ENCODE peak calls at places on chromosomes 11 and 22, in nine cellular contexts. N, P, Z, I, C, L, V, D and A are unnamed samples.

GRCh38 chr22:33438273-33438672 is 380.1 kb upstream of the SYN3 start:
- DNase-seq in I (no peak), D (peak; percentile 2), Z (no peak), P (no peak), L (no peak), V (no peak), C (no peak), N (no peak), A (peak; percentile 81)

GRCh38 chr22:24460418-24461089 is 33.2 kb downstream of the ADORA2A start:
- DNase-seq in N (peak; percentile 28), C (no peak), P (no peak), D (no peak), V (no peak), L (no peak), Z (no peak), I (no peak), A (no peak)

GRCh38 chr11:65967329-65967934 is 5.9 kb downstream of the SART1 start:
- DNase-seq in D (no peak), I (no peak), P (no peak), L (no peak), Z (no peak), C (no peak), V (no peak), N (no peak), A (no peak)

GRCh38 chr11:104095791-104096190 is 59.4 kb downstream of the DDI1 start:
- DNase-seq in C (no peak), Z (no peak), P (no peak), N (no peak), I (no peak), V (no peak), D (no peak), L (no peak), A (no peak)

GRCh38 chr11:31529701-31530100 is 20.1 kb downstream of the ELP4 start:
- DNase-seq in V (no peak), N (no peak), L (no peak), Z (no peak), P (no peak), D (no peak), I (no peak), C (no peak), A (no peak)

GRCh38 chr22:36455571-36456458 is 25.6 kb downstream of the TXN2 start:
- DNase-seq in P (no peak), I (no peak), L (no peak), Z (no peak), D (peak; percentile 41), C (no peak), N (no peak), V (no peak), A (peak; percentile 38)

GRCh38 chr22:31337178-31337577 is 9.0 kb downstream of the PATZ1 start:
- DNase-seq in C (no peak), V (no peak), I (no peak), P (no peak), N (no peak), L (no peak), Z (no peak), D (no peak), A (no peak)

GRCh38 chr11:2439820-2440219 is 4.5 kb downstream of the TRPM5 start:
- DNase-seq in D (no peak), P (no peak), L (no peak), Z (no peak), N (no peak), V (no peak), C (no peak), I (no peak), A (no peak)

GRCh38 chr11:134126197-134126822 is 57.4 kb downstream of the JAM3 start:
- DNase-seq in P (no peak), N (no peak), Z (no peak), D (no peak), V (no peak), C (no peak), I (no peak), L (peak; percentile 60), A (no peak)

GRCh38 chr11:69640260-69640994 is 529 bp upstream of the CCND1 start:
- DNase-seq in L (no peak), P (no peak), Z (no peak), V (no peak), D (no peak), N (no peak), C (no peak), I (peak; percentile 44), A (no peak)

GRCh38 chr11:77791301-77791700 is 29.2 kb downstream of the RSF1 start:
- DNase-seq in L (no peak), V (no peak), C (no peak), Z (no peak), D (no peak), N (no peak), P (no peak), I (no peak), A (no peak)

GRCh38 chr22:28034760-28035401 is 115.8 kb upstream of the PITPNB start:
- DNase-seq in C (no peak), L (peak; percentile 33), I (peak; percentile 84), P (no peak), D (peak; percentile 65), Z (no peak), N (no peak), V (peak; percentile 99), A (peak; percentile 37)

GRCh38 chr11:33779849-33780528 is 5.7 kb upstream of the FBXO3 start:
- DNase-seq in D (no peak), L (no peak), Z (no peak), V (no peak), C (no peak), I (no peak), N (peak; percentile 11), P (no peak), A (no peak)

GRCh38 chr11:2793781-2794418 is 91.7 kb downstream of the CDKN1C start:
- DNase-seq in Z (no peak), C (no peak), N (no peak), L (no peak), V (no peak), P (no peak), I (peak; percentile 3), D (no peak), A (no peak)

GRCh38 chr11:28822596-28822995 is 714.4 kb downstream of the METTL15 start:
- DNase-seq in C (no peak), I (no peak), L (no peak), N (no peak), D (no peak), Z (no peak), P (no peak), V (no peak), A (no peak)

GRCh38 chr11:73325036-73325981 is 17.2 kb downstream of the ARHGEF17 start:
- DNase-seq in P (no peak), L (no peak), Z (no peak), C (no peak), N (peak; percentile 66), V (no peak), D (no peak), I (peak; percentile 47), A (no peak)

GRCh38 chr11:69374110-69374981 is 80.4 kb downstream of the MYEOV start:
- DNase-seq in N (no peak), D (no peak), P (no peak), Z (no peak), C (no peak), V (no peak), I (peak; percentile 12), L (no peak), A (no peak)

GRCh38 chr22:50009251-50009650 is 3.3 kb downstream of the IL17REL start:
- DNase-seq in D (no peak), I (no peak), Z (no peak), L (no peak), C (no peak), P (no peak), V (no peak), N (no peak), A (no peak)

GRCh38 chr11:70466154-70466553 is 67.8 kb downstream of the CTTN start:
- DNase-seq in N (no peak), P (no peak), L (no peak), D (no peak), Z (no peak), V (no peak), C (no peak), I (no peak), A (no peak)

GRCh38 chr11:105265859-105266258 is 126.3 kb upstream of the CARD18 start:
- DNase-seq in L (no peak), I (no peak), C (no peak), D (no peak), Z (no peak), P (no peak), V (no peak), N (no peak), A (no peak)

GRCh38 chr11:113871331-113871730 is 4.0 kb downstream of the USP28 start:
- DNase-seq in C (no peak), V (no peak), D (no peak), I (no peak), P (no peak), Z (no peak), N (no peak), L (no peak), A (no peak)

GRCh38 chr11:5369793-5370192 is 13.8 kb upstream of the OR51M1 start:
- DNase-seq in N (no peak), Z (no peak), P (no peak), V (no peak), C (no peak), L (no peak), D (no peak), I (no peak), A (peak; percentile 63)

GRCh38 chr11:75554258-75555022 is 7.6 kb upstream of the SERPINH1 start:
- DNase-seq in Z (no peak), I (peak; percentile 94), N (peak; percentile 73), V (peak; percentile 33), L (peak; percentile 96), D (no peak), C (no peak), P (no peak), A (peak; percentile 27)

GRCh38 chr22:30201970-30202369 is 44.6 kb downstream of the LIF start:
- DNase-seq in Z (no peak), C (no peak), V (no peak), N (no peak), D (no peak), I (no peak), L (no peak), P (no peak), A (no peak)

GRCh38 chr11:70139785-70140410 is 61.8 kb downstream of the ANO1 start:
- DNase-seq in Z (no peak), I (no peak), P (no peak), D (no peak), N (no peak), L (no peak), V (no peak), C (no peak), A (no peak)

GRCh38 chr11:46363455-46363920 is 16.2 kb downstream of the DGKZ start:
- DNase-seq in P (no peak), V (no peak), L (peak; percentile 78), Z (no peak), D (peak; percentile 79), C (no peak), N (no peak), I (peak; percentile 72), A (no peak)

GRCh38 chr11:131370090-131370751 is at the start of gene NTM:
- DNase-seq in Z (no peak), D (no peak), N (no peak), V (peak; percentile 95), P (no peak), L (peak; percentile 85), C (no peak), I (peak; percentile 42), A (peak; percentile 62)

GRCh38 chr11:32005786-32006406 is 85.0 kb upstream of the RCN1 start:
- DNase-seq in D (no peak), N (no peak), V (no peak), I (no peak), L (no peak), C (no peak), Z (no peak), P (no peak), A (peak; percentile 59)

GRCh38 chr11:45543808-45544422 is 121.5 kb downstream of the CHST1 start:
- DNase-seq in N (no peak), V (no peak), Z (no peak), P (no peak), I (no peak), C (no peak), D (no peak), L (no peak), A (no peak)

GRCh38 chr11:119065369-119065768 is 2.2 kb upstream of the VPS11 start:
- DNase-seq in V (peak; percentile 28), P (no peak), D (no peak), C (peak; percentile 13), N (peak; percentile 47), I (no peak), Z (peak; percentile 32), L (no peak), A (no peak)

GRCh38 chr11:73866586-73866996 is 10.1 kb downstream of the COA4 start:
- DNase-seq in L (no peak), I (no peak), N (peak; percentile 52), D (no peak), V (no peak), Z (no peak), C (no peak), P (no peak), A (no peak)